ENCODE peak calls at places on chromosome 16, in seven cellular contexts. One of them, this sample, is unnamed.

GRCh38 chr16:78407191-78407590 is 307.7 kb downstream of the WWOX start:
- DNase-seq in fibroblast of pulmonary artery: peak
- DNase-seq in activated CD8-positive, alpha-beta T cell treated with anti-CD3 and anti-CD28 coated beads for 36 hours: no peak
- DNase-seq in cardiac fibroblast: no peak
- DNase-seq in right atrium auricular region: no peak
- DNase-seq in heart left ventricle: no peak
- DNase-seq in tibial nerve: no peak
- DNase-seq in this sample: no peak

GRCh38 chr16:4116328-4117249 is at the start of gene ADCY9:
- DNase-seq in heart left ventricle: peak
- DNase-seq in tibial nerve: peak
- DNase-seq in cardiac fibroblast: peak
- DNase-seq in activated CD8-positive, alpha-beta T cell treated with anti-CD3 and anti-CD28 coated beads for 36 hours: peak
- DNase-seq in right atrium auricular region: no peak
- DNase-seq in fibroblast of pulmonary artery: peak
- DNase-seq in this sample: peak

GRCh38 chr16:74607967-74608356 is 1.0 kb upstream of the GLG1 start:
- DNase-seq in fibroblast of pulmonary artery: no peak
- DNase-seq in activated CD8-positive, alpha-beta T cell treated with anti-CD3 and anti-CD28 coated beads for 36 hours: no peak
- DNase-seq in tibial nerve: no peak
- DNase-seq in cardiac fibroblast: no peak
- DNase-seq in right atrium auricular region: no peak
- DNase-seq in heart left ventricle: no peak
- DNase-seq in this sample: no peak

GRCh38 chr16:28603381-28604185 is 6.3 kb downstream of the SULT1A1 start:
- DNase-seq in tibial nerve: no peak
- DNase-seq in fibroblast of pulmonary artery: no peak
- DNase-seq in activated CD8-positive, alpha-beta T cell treated with anti-CD3 and anti-CD28 coated beads for 36 hours: no peak
- DNase-seq in right atrium auricular region: no peak
- DNase-seq in heart left ventricle: no peak
- DNase-seq in cardiac fibroblast: no peak
- DNase-seq in this sample: no peak

GRCh38 chr16:62870554-62870953 is 834.3 kb upstream of the CDH8 start:
- DNase-seq in cardiac fibroblast: no peak
- DNase-seq in heart left ventricle: no peak
- DNase-seq in activated CD8-positive, alpha-beta T cell treated with anti-CD3 and anti-CD28 coated beads for 36 hours: no peak
- DNase-seq in right atrium auricular region: no peak
- DNase-seq in tibial nerve: no peak
- DNase-seq in fibroblast of pulmonary artery: no peak
- DNase-seq in this sample: no peak

GRCh38 chr16:4316732-4317461 is 1.0 kb downstream of the GLIS2 start:
- DNase-seq in heart left ventricle: peak
- DNase-seq in right atrium auricular region: no peak
- DNase-seq in cardiac fibroblast: peak
- DNase-seq in tibial nerve: no peak
- DNase-seq in fibroblast of pulmonary artery: no peak
- DNase-seq in activated CD8-positive, alpha-beta T cell treated with anti-CD3 and anti-CD28 coated beads for 36 hours: no peak
- DNase-seq in this sample: peak

GRCh38 chr16:66927918-66928649 is 2.7 kb upstream of the RRAD start:
- DNase-seq in right atrium auricular region: no peak
- DNase-seq in fibroblast of pulmonary artery: no peak
- DNase-seq in tibial nerve: no peak
- DNase-seq in activated CD8-positive, alpha-beta T cell treated with anti-CD3 and anti-CD28 coated beads for 36 hours: peak
- DNase-seq in heart left ventricle: no peak
- DNase-seq in cardiac fibroblast: peak
- DNase-seq in this sample: no peak

GRCh38 chr16:67993207-67994036 is 5.9 kb downstream of the DPEP2 start:
- DNase-seq in heart left ventricle: peak
- DNase-seq in tibial nerve: peak
- DNase-seq in right atrium auricular region: peak
- DNase-seq in activated CD8-positive, alpha-beta T cell treated with anti-CD3 and anti-CD28 coated beads for 36 hours: peak
- DNase-seq in cardiac fibroblast: peak
- DNase-seq in fibroblast of pulmonary artery: peak
- DNase-seq in this sample: peak

GRCh38 chr16:31130899-31131298 is 4.6 kb downstream of the PRSS8 start:
- DNase-seq in fibroblast of pulmonary artery: no peak
- DNase-seq in right atrium auricular region: no peak
- DNase-seq in cardiac fibroblast: no peak
- DNase-seq in tibial nerve: no peak
- DNase-seq in heart left ventricle: no peak
- DNase-seq in activated CD8-positive, alpha-beta T cell treated with anti-CD3 and anti-CD28 coated beads for 36 hours: no peak
- DNase-seq in this sample: peak

GRCh38 chr16:75244225-75244792 is 7.1 kb downstream of the BCAR1 start:
- DNase-seq in cardiac fibroblast: peak
- DNase-seq in fibroblast of pulmonary artery: peak
- DNase-seq in heart left ventricle: peak
- DNase-seq in activated CD8-positive, alpha-beta T cell treated with anti-CD3 and anti-CD28 coated beads for 36 hours: no peak
- DNase-seq in right atrium auricular region: peak
- DNase-seq in tibial nerve: no peak
- DNase-seq in this sample: peak

GRCh38 chr16:12199524-12199923 is 223.0 kb downstream of the SNX29 start:
- DNase-seq in activated CD8-positive, alpha-beta T cell treated with anti-CD3 and anti-CD28 coated beads for 36 hours: no peak
- DNase-seq in fibroblast of pulmonary artery: no peak
- DNase-seq in cardiac fibroblast: no peak
- DNase-seq in heart left ventricle: no peak
- DNase-seq in right atrium auricular region: no peak
- DNase-seq in tibial nerve: no peak
- DNase-seq in this sample: no peak

GRCh38 chr16:28933176-28933575 is 1.4 kb downstream of the CD19 start:
- DNase-seq in fibroblast of pulmonary artery: no peak
- DNase-seq in tibial nerve: no peak
- DNase-seq in cardiac fibroblast: no peak
- DNase-seq in heart left ventricle: no peak
- DNase-seq in right atrium auricular region: no peak
- DNase-seq in activated CD8-positive, alpha-beta T cell treated with anti-CD3 and anti-CD28 coated beads for 36 hours: no peak
- DNase-seq in this sample: no peak

GRCh38 chr16:11251525-11252481 is 4.2 kb downstream of the SOCS1 start:
- DNase-seq in tibial nerve: no peak
- DNase-seq in heart left ventricle: no peak
- DNase-seq in cardiac fibroblast: peak
- DNase-seq in right atrium auricular region: no peak
- DNase-seq in fibroblast of pulmonary artery: peak
- DNase-seq in activated CD8-positive, alpha-beta T cell treated with anti-CD3 and anti-CD28 coated beads for 36 hours: peak
- DNase-seq in this sample: no peak

GRCh38 chr16:87464691-87465300 is 28.0 kb downstream of the ZCCHC14 start:
- DNase-seq in heart left ventricle: peak
- DNase-seq in tibial nerve: peak
- DNase-seq in right atrium auricular region: peak
- DNase-seq in cardiac fibroblast: peak
- DNase-seq in activated CD8-positive, alpha-beta T cell treated with anti-CD3 and anti-CD28 coated beads for 36 hours: peak
- DNase-seq in fibroblast of pulmonary artery: peak
- DNase-seq in this sample: peak

GRCh38 chr16:86517652-86518258 is 7.4 kb downstream of the FOXF1 start:
- DNase-seq in heart left ventricle: peak
- DNase-seq in activated CD8-positive, alpha-beta T cell treated with anti-CD3 and anti-CD28 coated beads for 36 hours: peak
- DNase-seq in fibroblast of pulmonary artery: peak
- DNase-seq in tibial nerve: peak
- DNase-seq in right atrium auricular region: no peak
- DNase-seq in cardiac fibroblast: peak
- DNase-seq in this sample: peak

GRCh38 chr16:11515540-11516430 is 70.9 kb downstream of the LITAF start:
- DNase-seq in right atrium auricular region: no peak
- DNase-seq in cardiac fibroblast: no peak
- DNase-seq in fibroblast of pulmonary artery: no peak
- DNase-seq in heart left ventricle: no peak
- DNase-seq in tibial nerve: no peak
- DNase-seq in activated CD8-positive, alpha-beta T cell treated with anti-CD3 and anti-CD28 coated beads for 36 hours: no peak
- DNase-seq in this sample: no peak

GRCh38 chr16:74865922-74866598 is 91.4 kb upstream of the FA2H start:
- DNase-seq in activated CD8-positive, alpha-beta T cell treated with anti-CD3 and anti-CD28 coated beads for 36 hours: no peak
- DNase-seq in right atrium auricular region: no peak
- DNase-seq in fibroblast of pulmonary artery: peak
- DNase-seq in heart left ventricle: no peak
- DNase-seq in tibial nerve: no peak
- DNase-seq in cardiac fibroblast: no peak
- DNase-seq in this sample: no peak

GRCh38 chr16:70304892-70305448 is 6.0 kb downstream of the DDX19B start:
- DNase-seq in tibial nerve: no peak
- DNase-seq in cardiac fibroblast: no peak
- DNase-seq in activated CD8-positive, alpha-beta T cell treated with anti-CD3 and anti-CD28 coated beads for 36 hours: no peak
- DNase-seq in heart left ventricle: no peak
- DNase-seq in right atrium auricular region: no peak
- DNase-seq in fibroblast of pulmonary artery: no peak
- DNase-seq in this sample: peak

GRCh38 chr16:87602005-87602790 is at the start of gene JPH3:
- DNase-seq in tibial nerve: no peak
- DNase-seq in activated CD8-positive, alpha-beta T cell treated with anti-CD3 and anti-CD28 coated beads for 36 hours: peak
- DNase-seq in cardiac fibroblast: no peak
- DNase-seq in heart left ventricle: no peak
- DNase-seq in fibroblast of pulmonary artery: no peak
- DNase-seq in right atrium auricular region: no peak
- DNase-seq in this sample: no peak

GRCh38 chr16:17070882-17071592 is 399.7 kb downstream of the XYLT1 start:
- DNase-seq in tibial nerve: no peak
- DNase-seq in activated CD8-positive, alpha-beta T cell treated with anti-CD3 and anti-CD28 coated beads for 36 hours: peak
- DNase-seq in fibroblast of pulmonary artery: no peak
- DNase-seq in heart left ventricle: no peak
- DNase-seq in right atrium auricular region: no peak
- DNase-seq in cardiac fibroblast: no peak
- DNase-seq in this sample: no peak

GRCh38 chr16:11742041-11742535 is 569 bp downstream of the TXNDC11 start:
- DNase-seq in activated CD8-positive, alpha-beta T cell treated with anti-CD3 and anti-CD28 coated beads for 36 hours: peak
- DNase-seq in fibroblast of pulmonary artery: no peak
- DNase-seq in heart left ventricle: peak
- DNase-seq in cardiac fibroblast: peak
- DNase-seq in tibial nerve: peak
- DNase-seq in right atrium auricular region: no peak
- DNase-seq in this sample: no peak

GRCh38 chr16:12661656-12662172 is 142.0 kb downstream of the CPPED1 start:
- DNase-seq in fibroblast of pulmonary artery: peak
- DNase-seq in cardiac fibroblast: peak
- DNase-seq in right atrium auricular region: no peak
- DNase-seq in activated CD8-positive, alpha-beta T cell treated with anti-CD3 and anti-CD28 coated beads for 36 hours: peak
- DNase-seq in tibial nerve: no peak
- DNase-seq in heart left ventricle: peak
- DNase-seq in this sample: peak

GRCh38 chr16:3810198-3810664 is 70.3 kb downstream of the CREBBP start:
- DNase-seq in fibroblast of pulmonary artery: no peak
- DNase-seq in activated CD8-positive, alpha-beta T cell treated with anti-CD3 and anti-CD28 coated beads for 36 hours: peak
- DNase-seq in right atrium auricular region: no peak
- DNase-seq in cardiac fibroblast: no peak
- DNase-seq in tibial nerve: no peak
- DNase-seq in heart left ventricle: no peak
- DNase-seq in this sample: no peak

GRCh38 chr16:46482895-46483294 is 138.3 kb downstream of the SHCBP1 start:
- DNase-seq in heart left ventricle: no peak
- DNase-seq in fibroblast of pulmonary artery: no peak
- DNase-seq in cardiac fibroblast: no peak
- DNase-seq in right atrium auricular region: no peak
- DNase-seq in tibial nerve: no peak
- DNase-seq in activated CD8-positive, alpha-beta T cell treated with anti-CD3 and anti-CD28 coated beads for 36 hours: no peak
- DNase-seq in this sample: no peak
- TF ChIP-seq CTCF in heart left ventricle: no peak
- TF ChIP-seq CTCF in fibroblast of pulmonary artery: no peak
- TF ChIP-seq CTCF in cardiac fibroblast: no peak
- TF ChIP-seq CTCF in right atrium auricular region: no peak
- TF ChIP-seq CTCF in tibial nerve: no peak
- TF ChIP-seq CTCF in activated CD8-positive, alpha-beta T cell treated with anti-CD3 and anti-CD28 coated beads for 36 hours: no peak
- TF ChIP-seq CTCF in this sample: peak

GRCh38 chr16:53692146-53692545 is 11.5 kb downstream of the RPGRIP1L start:
- DNase-seq in right atrium auricular region: no peak
- DNase-seq in heart left ventricle: no peak
- DNase-seq in fibroblast of pulmonary artery: peak
- DNase-seq in tibial nerve: no peak
- DNase-seq in activated CD8-positive, alpha-beta T cell treated with anti-CD3 and anti-CD28 coated beads for 36 hours: no peak
- DNase-seq in cardiac fibroblast: peak
- DNase-seq in this sample: peak
- TF ChIP-seq CTCF in right atrium auricular region: no peak
- TF ChIP-seq CTCF in heart left ventricle: peak
- TF ChIP-seq CTCF in fibroblast of pulmonary artery: peak
- TF ChIP-seq CTCF in tibial nerve: no peak
- TF ChIP-seq CTCF in activated CD8-positive, alpha-beta T cell treated with anti-CD3 and anti-CD28 coated beads for 36 hours: no peak
- TF ChIP-seq CTCF in cardiac fibroblast: no peak
- TF ChIP-seq CTCF in this sample: peak

DNA sequence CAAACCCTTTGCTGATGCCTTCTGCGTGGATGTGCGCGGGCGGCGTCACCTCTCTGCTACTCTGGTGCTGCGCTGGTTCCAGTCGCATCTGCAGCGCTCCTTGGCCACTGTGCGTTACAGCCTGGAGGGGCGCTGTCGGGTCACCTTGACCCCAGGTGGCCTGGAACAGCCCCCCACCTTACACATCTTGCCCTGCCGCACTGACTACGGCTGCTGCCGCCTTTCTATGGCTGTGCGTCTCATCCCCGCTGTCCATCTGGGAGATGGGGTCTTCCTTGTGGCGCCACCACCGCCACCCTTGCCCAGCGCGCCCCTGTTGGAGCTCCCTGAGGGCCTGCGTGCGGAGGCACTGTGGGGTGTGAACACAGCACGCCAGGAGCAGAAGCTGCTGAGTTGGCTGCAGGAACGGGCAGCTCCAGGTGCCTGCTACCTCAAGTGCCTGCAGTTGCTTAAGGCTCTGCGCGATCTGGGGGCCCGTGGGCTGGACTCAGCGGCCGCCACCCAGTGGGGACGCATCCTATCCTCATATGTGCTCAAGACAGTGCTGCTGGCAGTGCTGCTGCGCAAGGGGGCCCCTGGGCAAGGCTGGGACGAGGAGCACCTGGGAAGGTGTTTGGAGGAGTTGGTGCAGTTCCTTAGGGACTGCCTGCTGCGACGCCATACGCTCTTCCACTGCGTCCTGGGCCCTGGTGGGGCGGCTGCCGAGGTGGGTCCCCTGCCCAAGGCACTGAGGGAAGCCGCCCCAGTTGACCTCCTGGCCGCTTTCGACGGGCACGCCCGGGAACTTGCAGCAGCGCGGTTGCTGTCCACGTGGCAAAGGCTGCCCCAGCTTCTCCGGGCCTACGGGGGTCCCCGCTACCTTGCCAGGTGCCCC is 1.6 kb downstream of the ITPRIPL2 start:
- DNase-seq in fibroblast of pulmonary artery: no peak
- DNase-seq in cardiac fibroblast: peak
- DNase-seq in activated CD8-positive, alpha-beta T cell treated with anti-CD3 and anti-CD28 coated beads for 36 hours: no peak
- DNase-seq in tibial nerve: no peak
- DNase-seq in heart left ventricle: peak
- DNase-seq in right atrium auricular region: no peak
- DNase-seq in this sample: no peak
- TF ChIP-seq CTCF in fibroblast of pulmonary artery: peak
- TF ChIP-seq CTCF in cardiac fibroblast: peak
- TF ChIP-seq CTCF in activated CD8-positive, alpha-beta T cell treated with anti-CD3 and anti-CD28 coated beads for 36 hours: no peak
- TF ChIP-seq CTCF in tibial nerve: no peak
- TF ChIP-seq CTCF in heart left ventricle: peak
- TF ChIP-seq CTCF in right atrium auricular region: peak
- TF ChIP-seq CTCF in this sample: peak

DNA sequence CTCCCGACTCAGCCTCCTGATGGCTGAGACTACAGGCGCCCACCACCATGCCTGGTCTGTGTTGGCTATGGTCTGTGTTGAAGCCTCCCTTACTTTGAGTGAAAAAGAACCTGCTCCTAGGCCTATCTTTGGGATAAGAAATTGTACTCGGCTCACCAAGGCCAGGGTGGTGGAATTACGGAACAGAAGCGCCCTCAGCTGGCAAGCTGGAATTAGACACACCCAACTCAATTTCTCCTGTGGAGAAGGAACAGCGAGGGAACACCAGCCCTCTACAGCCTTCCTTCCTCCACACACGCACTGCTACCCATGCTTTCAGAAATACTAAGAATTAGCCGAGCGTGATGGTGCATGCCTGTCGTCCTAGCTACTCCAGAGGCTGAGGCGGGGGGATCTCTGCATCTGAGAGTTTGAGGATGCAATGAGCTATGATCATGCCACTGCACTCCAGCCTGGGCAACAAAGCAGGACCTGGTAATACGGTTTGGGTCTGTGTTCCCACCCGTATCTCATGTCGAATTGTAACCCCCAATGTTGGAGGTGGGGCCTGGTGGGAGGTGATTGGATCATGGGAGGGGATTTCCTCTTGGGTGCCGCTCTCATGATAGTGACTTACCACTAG is 40.1 kb upstream of the RBBP6 start:
- DNase-seq in tibial nerve: no peak
- DNase-seq in heart left ventricle: no peak
- DNase-seq in cardiac fibroblast: peak
- DNase-seq in right atrium auricular region: no peak
- DNase-seq in activated CD8-positive, alpha-beta T cell treated with anti-CD3 and anti-CD28 coated beads for 36 hours: peak
- DNase-seq in fibroblast of pulmonary artery: peak
- DNase-seq in this sample: peak
- TF ChIP-seq CTCF in tibial nerve: no peak
- TF ChIP-seq CTCF in heart left ventricle: peak
- TF ChIP-seq CTCF in cardiac fibroblast: peak
- TF ChIP-seq CTCF in right atrium auricular region: peak
- TF ChIP-seq CTCF in activated CD8-positive, alpha-beta T cell treated with anti-CD3 and anti-CD28 coated beads for 36 hours: no peak
- TF ChIP-seq CTCF in fibroblast of pulmonary artery: peak
- TF ChIP-seq CTCF in this sample: peak